ENCODE peak calls at places on chromosome 5, in six cellular contexts. H, Y, T, N, U and C are unnamed samples.

GRCh38 chr5:144183254-144183889 is 12.7 kb downstream of the KCTD16 start:
- DNase-seq in H (peak), Y (no peak), T (no peak), N (peak), U (no peak), C (no peak)

GRCh38 chr5:40846371-40846770 is 5.2 kb downstream of the CARD6 start:
- DNase-seq in H (no peak), Y (no peak), T (no peak), N (no peak), U (no peak), C (no peak)

GRCh38 chr5:73292816-73293459 is 119.9 kb downstream of the TMEM174 start:
- DNase-seq in H (no peak), Y (no peak), T (no peak), N (no peak), U (no peak), C (no peak)

GRCh38 chr5:51373880-51374523 is 9.2 kb upstream of the ISL1 start:
- DNase-seq in H (no peak), Y (no peak), T (no peak), N (no peak), U (no peak), C (no peak)

GRCh38 chr5:57853929-57854697 is 371.5 kb upstream of the ACTBL2 start:
- DNase-seq in H (no peak), Y (no peak), T (no peak), N (no peak), U (no peak), C (no peak)

GRCh38 chr5:9892696-9893095 is 262.5 kb upstream of the TAS2R1 start:
- DNase-seq in H (peak), Y (no peak), T (no peak), N (no peak), U (no peak), C (no peak)

GRCh38 chr5:40124367-40124766 is 555.3 kb upstream of the PTGER4 start:
- DNase-seq in H (no peak), Y (no peak), T (no peak), N (no peak), U (no peak), C (no peak)

GRCh38 chr5:90402521-90403255 is 6.9 kb downstream of the CETN3 start:
- DNase-seq in H (no peak), Y (no peak), T (no peak), N (no peak), U (no peak), C (no peak)

GRCh38 chr5:125311743-125312142 is 565.3 kb upstream of the ZNF608 start:
- DNase-seq in H (peak), Y (no peak), T (no peak), N (no peak), U (no peak), C (no peak)

GRCh38 chr5:136560111-136560510 is 194.8 kb upstream of the TRPC7 start:
- DNase-seq in H (no peak), Y (no peak), T (no peak), N (no peak), U (no peak), C (no peak)

GRCh38 chr5:117590944-117591343 is 1016.3 kb upstream of the SEMA6A start:
- DNase-seq in H (no peak), Y (no peak), T (no peak), N (peak), U (peak), C (no peak)

GRCh38 chr5:124665035-124665434 is 81.4 kb downstream of the ZNF608 start:
- DNase-seq in H (no peak), Y (no peak), T (no peak), N (no peak), U (no peak), C (no peak)

GRCh38 chr5:37792976-37793328 is 46.9 kb downstream of the GDNF start:
- DNase-seq in H (peak), Y (no peak), T (no peak), N (no peak), U (no peak), C (no peak)

GRCh38 chr5:33275921-33276705 is 164.7 kb upstream of the TARS1 start:
- DNase-seq in H (peak), Y (no peak), T (no peak), N (no peak), U (no peak), C (no peak)

GRCh38 chr5:58775699-58776098 is 192.8 kb downstream of the RAB3C start:
- DNase-seq in H (no peak), Y (no peak), T (no peak), N (no peak), U (no peak), C (no peak)

GRCh38 chr5:170597109-170597741 is 93.4 kb downstream of the KCNIP1 start:
- DNase-seq in H (peak), Y (peak), T (no peak), N (no peak), U (no peak), C (no peak)

GRCh38 chr5:39423331-39423751 is 1.4 kb downstream of the DAB2 start:
- DNase-seq in H (peak), Y (no peak), T (no peak), N (peak), U (no peak), C (no peak)

GRCh38 chr5:107469485-107469884 is 201.3 kb downstream of the EFNA5 start:
- DNase-seq in H (peak), Y (no peak), T (no peak), N (no peak), U (peak), C (no peak)

GRCh38 chr5:118987988-118988945 is at the start of gene DTWD2:
- DNase-seq in H (peak), Y (peak), T (peak), N (peak), U (peak), C (peak)

GRCh38 chr5:17224858-17225436 is 7.5 kb downstream of the BASP1 start:
- DNase-seq in H (peak), Y (no peak), T (no peak), N (no peak), U (no peak), C (no peak)

GRCh38 chr5:5309645-5310044 is 112.8 kb upstream of the ICE1 start:
- DNase-seq in H (no peak), Y (no peak), T (no peak), N (peak), U (no peak), C (no peak)

GRCh38 chr5:171162165-171162564 is 146.9 kb upstream of the TLX3 start:
- DNase-seq in H (no peak), Y (no peak), T (no peak), N (no peak), U (no peak), C (no peak)

GRCh38 chr5:65262094-65262493 is 219.6 kb downstream of the ADAMTS6 start:
- DNase-seq in H (peak), Y (no peak), T (no peak), N (no peak), U (no peak), C (no peak)

GRCh38 chr5:53948598-53948997 is 361.8 kb downstream of the ARL15 start:
- DNase-seq in H (no peak), Y (no peak), T (no peak), N (no peak), U (no peak), C (no peak)

GRCh38 chr5:163459465-163459887 is 426 bp downstream of the NUDCD2 start:
- DNase-seq in H (no peak), Y (no peak), T (no peak), N (no peak), U (no peak), C (no peak)

GRCh38 chr5:163460562-163461176 is at the start of gene HMMR:
- DNase-seq in H (peak), Y (no peak), T (no peak), N (peak), U (no peak), C (no peak)

GRCh38 chr5:163463063-163463435 is 2.6 kb downstream of the HMMR start:
- DNase-seq in H (no peak), Y (no peak), T (no peak), N (no peak), U (no peak), C (no peak)

GRCh38 chr5:163458778-163459405 is 1.0 kb downstream of the NUDCD2 start:
- DNase-seq in H (no peak), Y (no peak), T (no peak), N (no peak), U (no peak), C (no peak)

DNA sequence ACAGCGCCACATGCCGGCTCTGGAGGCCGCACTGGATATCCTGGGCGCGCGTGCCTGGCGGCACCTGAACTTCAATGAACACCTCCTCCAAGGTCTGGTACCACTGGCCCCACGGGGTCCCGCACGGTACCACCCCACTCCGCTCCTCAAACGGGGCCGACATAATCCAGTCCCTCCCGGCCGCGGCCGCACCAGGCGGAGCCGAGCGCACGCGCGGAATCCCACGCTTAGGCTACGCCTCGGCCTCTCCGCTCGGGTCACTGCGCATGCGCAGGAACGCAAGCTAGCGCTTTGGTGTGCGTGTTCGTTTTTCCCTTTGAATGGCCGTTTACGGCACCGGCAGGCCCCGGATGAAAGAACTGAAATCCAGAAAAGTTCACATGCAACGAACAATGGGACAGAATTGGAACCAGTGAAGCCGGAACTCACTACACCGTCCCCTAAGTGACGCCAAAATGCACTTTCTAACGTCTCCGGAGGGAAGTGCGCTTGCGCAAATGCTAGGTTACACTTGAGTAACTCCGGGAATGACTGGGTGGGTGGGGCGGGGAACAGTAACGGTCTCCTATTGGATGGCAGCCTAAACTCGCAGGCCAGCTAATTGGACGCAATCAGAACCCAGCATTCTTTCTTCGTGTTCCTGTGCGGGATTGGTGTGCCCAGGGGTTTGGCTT is at the start of gene NUDCD2:
- DNase-seq in H (peak), Y (peak), T (peak), N (peak), U (peak), C (peak)
- TF ChIP-seq CTCF in H (peak), Y (no peak), T (no peak), N (peak), U (no peak), C (no peak)

GRCh38 chr5:4295663-4296339 is 700.2 kb downstream of the IRX1 start:
- DNase-seq in H (peak), Y (peak), T (no peak), N (peak), U (no peak), C (peak)
- TF ChIP-seq CTCF in H (no peak), Y (peak), T (no peak), N (no peak), U (no peak), C (peak)

GRCh38 chr5:34916518-34916917 is 1.0 kb downstream of the BRIX1 start:
- DNase-seq in H (no peak), Y (no peak), T (no peak), N (no peak), U (no peak), C (no peak)

GRCh38 chr5:34914671-34915138 is 599 bp downstream of the RAD1 start:
- DNase-seq in H (peak), Y (no peak), T (no peak), N (peak), U (no peak), C (peak)

GRCh38 chr5:34913072-34913471 is 2.2 kb downstream of the RAD1 start:
- DNase-seq in H (peak), Y (no peak), T (no peak), N (no peak), U (no peak), C (no peak)

GRCh38 chr5:34915856-34916192 is 313 bp downstream of the BRIX1 start:
- DNase-seq in H (peak), Y (no peak), T (no peak), N (no peak), U (no peak), C (no peak)

GRCh38 chr5:34915139-34915855 is at the start of the genes BRIX1 and RAD1:
- DNase-seq in H (peak), Y (peak), T (peak), N (peak), U (peak), C (peak)
- TF ChIP-seq CTCF in H (no peak), Y (peak), T (no peak), N (peak), U (no peak), C (no peak)

DNA sequence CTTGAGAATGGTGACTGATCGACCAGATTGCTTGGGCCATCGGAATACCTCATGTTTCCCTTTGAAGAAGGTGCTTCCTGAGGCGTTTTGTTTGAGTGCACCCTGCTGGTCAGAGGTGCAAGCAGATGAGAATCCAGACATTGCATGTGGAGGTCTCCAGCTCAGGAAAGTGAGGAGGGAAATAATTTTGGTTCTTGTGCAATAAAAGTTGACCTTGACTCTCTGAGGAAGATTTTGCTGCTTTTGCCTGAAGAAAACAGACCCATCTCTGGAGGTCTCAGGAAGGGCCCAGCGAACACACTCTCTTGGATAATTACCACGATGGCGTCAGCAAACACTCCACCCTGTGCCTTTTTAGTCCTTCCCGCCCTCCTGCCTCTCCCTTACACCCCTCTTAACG is 69.7 kb downstream of the GRAMD2B start:
- DNase-seq in H (peak), Y (no peak), T (no peak), N (peak), U (no peak), C (no peak)
- TF ChIP-seq CTCF in H (peak), Y (peak), T (no peak), N (peak), U (no peak), C (no peak)

GRCh38 chr5:180831139-180832080 is 28.8 kb upstream of the MGAT1 start:
- DNase-seq in H (peak), Y (peak), T (no peak), N (peak), U (peak), C (peak)
- TF ChIP-seq CTCF in H (no peak), Y (peak), T (no peak), N (peak), U (no peak), C (no peak)

GRCh38 chr5:67395790-67396418 is 199.3 kb upstream of the CD180 start:
- DNase-seq in H (no peak), Y (peak), T (no peak), N (no peak), U (no peak), C (no peak)
- TF ChIP-seq CTCF in H (no peak), Y (peak), T (no peak), N (no peak), U (no peak), C (no peak)

GRCh38 chr5:145243016-145243415 is 592.1 kb downstream of the PRELID2 start:
- DNase-seq in H (peak), Y (no peak), T (no peak), N (no peak), U (no peak), C (no peak)

GRCh38 chr5:145236966-145237365 is 598.2 kb downstream of the PRELID2 start:
- DNase-seq in H (no peak), Y (no peak), T (no peak), N (no peak), U (no peak), C (no peak)

GRCh38 chr5:145233461-145233860 is 601.7 kb downstream of the PRELID2 start:
- DNase-seq in H (no peak), Y (no peak), T (no peak), N (no peak), U (no peak), C (no peak)

GRCh38 chr5:145236127-145236526 is 599.0 kb downstream of the PRELID2 start:
- DNase-seq in H (peak), Y (no peak), T (no peak), N (no peak), U (no peak), C (no peak)

DNA sequence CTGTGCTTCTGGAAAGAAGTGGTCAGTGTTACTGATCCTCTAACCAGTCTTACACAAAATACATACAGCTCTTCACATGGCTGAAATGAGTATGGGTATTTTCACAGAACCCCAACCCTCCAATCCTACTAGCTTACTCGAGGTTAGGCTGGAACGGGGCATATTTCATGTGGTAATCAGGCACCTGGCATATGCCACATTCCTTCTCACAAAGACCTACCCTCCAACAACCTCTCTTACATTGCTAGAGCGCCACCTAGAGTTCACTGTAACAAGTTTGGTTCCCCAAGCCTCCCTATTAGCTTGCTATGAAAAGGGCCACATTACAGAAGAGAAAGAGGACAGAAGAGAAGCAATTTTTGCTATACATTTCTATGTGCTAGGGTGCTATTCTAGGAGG is 597.3 kb downstream of the PRELID2 start:
- DNase-seq in H (peak), Y (no peak), T (no peak), N (peak), U (peak), C (peak)
- TF ChIP-seq CTCF in H (peak), Y (peak), T (no peak), N (peak), U (peak), C (peak)